ENCODE peak calls at places on chromosomes 13 and 19, in seven cellular contexts. J is stimulated activated CD4-positive, alpha-beta T cell treated with anti-CD3 and anti-CD28 coated beads, Interleukin-15, amount 100 ng/mL, for 48 hours; U is RPMI7951; B is AG09319; Y is HT-29; Z is astrocyte of the spinal cord; C is neural crest cell. V is an unnamed sample.

GRCh38 chr19:51729781-51730180 is 6.0 kb upstream of the HAS1 start:
- DNase-seq in U (peak; percentile 83), C (no peak), J (no peak), Z (no peak), B (no peak), Y (no peak), V (no peak)

GRCh38 chr19:13149628-13150186 is 468 bp downstream of the STX10 start:
- DNase-seq in U (peak; percentile 59), Z (peak; percentile 47), Y (peak; percentile 33), B (no peak), C (peak; percentile 36), J (no peak), V (no peak)

GRCh38 chr13:74040200-74040599 is 94.0 kb downstream of the KLF12 start:
- DNase-seq in U (peak; percentile 55), Y (peak; percentile 83), Z (peak; percentile 29), J (no peak), C (peak; percentile 52), B (no peak), V (peak; percentile 90)

GRCh38 chr13:30559274-30559673 is 58.4 kb upstream of the USPL1 start:
- DNase-seq in C (no peak), B (no peak), Y (no peak), Z (no peak), U (no peak), J (no peak), V (no peak)

GRCh38 chr13:71378992-71379905 is 487.8 kb downstream of the DACH1 start:
- DNase-seq in U (no peak), B (no peak), Z (peak; percentile 31), C (no peak), J (no peak), Y (no peak), V (no peak)

GRCh38 chr13:67469623-67470022 is 239.5 kb upstream of the PCDH9 start:
- DNase-seq in J (no peak), Z (no peak), C (no peak), B (no peak), Y (no peak), U (no peak), V (no peak)

GRCh38 chr13:38752726-38753125 is 65.8 kb downstream of the FREM2 start:
- DNase-seq in Z (no peak), C (no peak), J (no peak), Y (no peak), U (no peak), B (no peak), V (no peak)

GRCh38 chr19:16608290-16608704 is 19.7 kb downstream of the MED26 start:
- DNase-seq in C (no peak), Z (peak; percentile 80), U (no peak), B (peak; percentile 16), J (no peak), Y (no peak), V (no peak)

GRCh38 chr13:114110091-114110829 is 22.2 kb downstream of the RASA3 start:
- DNase-seq in Y (peak; percentile 79), C (no peak), J (peak; percentile 64), Z (peak; percentile 43), B (no peak), U (no peak), V (no peak)

GRCh38 chr19:44603201-44603945 is 10.0 kb upstream of the IGSF23 start:
- DNase-seq in Y (no peak), Z (peak; percentile 73), U (peak; percentile 73), J (no peak), C (no peak), B (peak; percentile 85), V (no peak)

GRCh38 chr13:34933349-34933748 is 8.7 kb upstream of the NBEA start:
- DNase-seq in Z (no peak), B (no peak), J (no peak), U (no peak), Y (no peak), C (no peak), V (no peak)

GRCh38 chr19:13055213-13056051 is 47.2 kb downstream of the LYL1 start:
- DNase-seq in Z (peak; percentile 99), J (no peak), C (no peak), Y (peak; percentile 48), B (peak; percentile 89), U (peak; percentile 96), V (no peak)

GRCh38 chr19:21483589-21484170 is 21.7 kb upstream of the ZNF429 start:
- DNase-seq in Z (no peak), B (no peak), J (peak; percentile 38), C (peak; percentile 20), Y (no peak), U (no peak), V (no peak)

GRCh38 chr19:50777830-50778303 is 7.6 kb downstream of the GPR32 start:
- DNase-seq in C (peak; percentile 18), J (no peak), U (peak; percentile 48), Y (no peak), Z (no peak), B (no peak), V (no peak)

GRCh38 chr19:30439271-30439750 is 67.1 kb downstream of the ZNF536 start:
- DNase-seq in J (no peak), Z (no peak), C (no peak), B (no peak), U (no peak), Y (no peak), V (no peak)